ENCODE peak calls at places on chromosomes 11 and 22, in ten cellular contexts. L is CD8-positive, alpha-beta memory T cell; M is mesendoderm; E is lung; A is left ventricle myocardium inferior; Y is uterus; F is colonic mucosa; C is right cardiac atrium; D is adipocyte; T is esophagus squamous epithelium. K is an unnamed sample.
A peak's percentile ranks its signal among the peaks of the same experiment; 100 is the strongest.

GRCh38 chr11:8917157-8917820 is 6.3 kb downstream of the AKIP1 start:
- DNase-seq in L (no peak), Y (peak; percentile 34), A (no peak), T (no peak), M (peak; percentile 96), E (peak; percentile 59), D (peak; percentile 93), F (no peak), C (no peak), K (peak; percentile 43)

GRCh38 chr22:35114296-35114980 is 48.5 kb downstream of the ISX start:
- DNase-seq in E (no peak), M (no peak), T (no peak), A (no peak), F (no peak), L (no peak), Y (no peak), D (no peak), C (no peak), K (no peak)

GRCh38 chr11:36441610-36442208 is 68.4 kb downstream of the TRAF6 start:
- DNase-seq in L (no peak), F (no peak), D (no peak), Y (no peak), E (no peak), T (no peak), A (no peak), M (no peak), C (no peak), K (no peak)

GRCh38 chr11:120598517-120599209 is 87.1 kb downstream of the GRIK4 start:
- DNase-seq in Y (no peak), C (no peak), M (no peak), E (no peak), D (no peak), L (no peak), A (no peak), F (no peak), T (no peak), K (no peak)

GRCh38 chr11:118226294-118226693 is 1.5 kb upstream of the JAML start:
- DNase-seq in M (no peak), L (no peak), E (no peak), C (no peak), Y (peak; percentile 30), F (no peak), A (no peak), D (no peak), T (no peak), K (no peak)

GRCh38 chr11:133576351-133576750 is 44.0 kb upstream of the OPCML start:
- DNase-seq in T (no peak), E (no peak), C (no peak), L (no peak), Y (no peak), A (no peak), M (peak; percentile 68), F (no peak), D (no peak), K (no peak)

GRCh38 chr11:78961938-78962701 is 387.5 kb upstream of the NARS2 start:
- DNase-seq in L (no peak), D (no peak), A (no peak), F (no peak), Y (no peak), E (no peak), M (peak; percentile 91), C (peak; percentile 31), T (no peak), K (no peak)

GRCh38 chr11:83736689-83737088 is 450.5 kb upstream of the CCDC90B start:
- DNase-seq in Y (no peak), E (no peak), T (no peak), D (no peak), F (no peak), L (no peak), M (no peak), A (no peak), C (no peak), K (no peak)

GRCh38 chr22:36757608-36758220 is 18.2 kb downstream of the IFT27 start:
- DNase-seq in D (peak; percentile 63), T (peak; percentile 7), E (peak; percentile 78), A (peak; percentile 73), M (peak; percentile 86), L (peak; percentile 49), C (peak; percentile 76), Y (peak; percentile 63), F (peak; percentile 81), K (peak; percentile 72)

GRCh38 chr22:49157529-49158339 is 669.9 kb downstream of the BRD1 start:
- DNase-seq in T (no peak), M (no peak), F (no peak), Y (no peak), L (no peak), C (no peak), D (no peak), A (no peak), E (no peak), K (no peak)

GRCh38 chr22:29331658-29332300 is 16.3 kb upstream of the RASL10A start:
- DNase-seq in E (no peak), L (no peak), Y (no peak), F (no peak), A (no peak), D (no peak), C (no peak), T (no peak), M (no peak), K (no peak)

GRCh38 chr11:95698939-95699562 is 90.5 kb downstream of the FAM76B start:
- DNase-seq in Y (no peak), M (no peak), C (no peak), F (no peak), T (no peak), A (no peak), L (no peak), D (no peak), E (no peak), K (no peak)

GRCh38 chr11:112806876-112807275 is 154.3 kb upstream of the NCAM1 start:
- DNase-seq in Y (no peak), A (no peak), T (no peak), D (no peak), L (no peak), C (no peak), F (no peak), E (no peak), M (peak; percentile 27), K (no peak)
- H3K4me1 ChIP-seq in Y (no peaks in the 10 kb centered on the region), A (peaks cover 12% of the 10 kb centered on the region), T (no peaks in the 10 kb centered on the region), D (no peaks in the 10 kb centered on the region), L (no peaks in the 10 kb centered on the region), C (no peaks in the 10 kb centered on the region), F (no peaks in the 10 kb centered on the region), E (no peaks in the 10 kb centered on the region), M (peaks cover 11% of the 10 kb centered on the region), K (no peaks in the 10 kb centered on the region)

GRCh38 chr22:39450258-39450955 is 6.4 kb upstream of the MGAT3 start:
- DNase-seq in C (no peak), T (no peak), M (no peak), E (no peak), D (no peak), A (no peak), F (no peak), L (no peak), Y (no peak), K (no peak)
- H3K4me1 ChIP-seq in C (no peaks in the 10 kb centered on the region), T (peaks cover 19% of the 10 kb centered on the region), M (peaks cover 12% of the 10 kb centered on the region), E (no peaks in the 10 kb centered on the region), D (peaks cover 25% of the 10 kb centered on the region), A (peaks cover 8% of the 10 kb centered on the region), F (peaks cover 4% of the 10 kb centered on the region), L (peaks cover 21% of the 10 kb centered on the region), Y (no peaks in the 10 kb centered on the region), K (no peaks in the 10 kb centered on the region)

GRCh38 chr22:19290400-19291217 is 910 bp downstream of the CLTCL1 start:
- DNase-seq in M (no peak), Y (peak; percentile 16), A (no peak), D (peak; percentile 51), E (no peak), L (peak; percentile 3), C (peak; percentile 23), T (no peak), F (no peak), K (no peak)

GRCh38 chr22:19291218-19291579 is 320 bp downstream of the CLTCL1 start:
- DNase-seq in M (peak; percentile 33), E (no peak), Y (peak; percentile 42), A (peak; percentile 47), F (peak; percentile 28), C (peak; percentile 49), L (no peak), D (peak; percentile 73), T (no peak), K (peak; percentile 8)

GRCh38 chr22:19289475-19290161 is 1.9 kb downstream of the CLTCL1 start:
- DNase-seq in M (no peak), Y (no peak), L (no peak), C (no peak), F (no peak), E (no peak), D (peak; percentile 55), T (no peak), A (no peak), K (no peak)

GRCh38 chr22:19291580-19292261 is at the start of gene CLTCL1:
- DNase-seq in F (peak; percentile 79), L (peak; percentile 67), Y (peak; percentile 80), E (peak; percentile 69), M (peak; percentile 79), T (no peak), D (peak; percentile 93), A (peak; percentile 88), C (peak; percentile 87), K (peak; percentile 80)

DNA sequence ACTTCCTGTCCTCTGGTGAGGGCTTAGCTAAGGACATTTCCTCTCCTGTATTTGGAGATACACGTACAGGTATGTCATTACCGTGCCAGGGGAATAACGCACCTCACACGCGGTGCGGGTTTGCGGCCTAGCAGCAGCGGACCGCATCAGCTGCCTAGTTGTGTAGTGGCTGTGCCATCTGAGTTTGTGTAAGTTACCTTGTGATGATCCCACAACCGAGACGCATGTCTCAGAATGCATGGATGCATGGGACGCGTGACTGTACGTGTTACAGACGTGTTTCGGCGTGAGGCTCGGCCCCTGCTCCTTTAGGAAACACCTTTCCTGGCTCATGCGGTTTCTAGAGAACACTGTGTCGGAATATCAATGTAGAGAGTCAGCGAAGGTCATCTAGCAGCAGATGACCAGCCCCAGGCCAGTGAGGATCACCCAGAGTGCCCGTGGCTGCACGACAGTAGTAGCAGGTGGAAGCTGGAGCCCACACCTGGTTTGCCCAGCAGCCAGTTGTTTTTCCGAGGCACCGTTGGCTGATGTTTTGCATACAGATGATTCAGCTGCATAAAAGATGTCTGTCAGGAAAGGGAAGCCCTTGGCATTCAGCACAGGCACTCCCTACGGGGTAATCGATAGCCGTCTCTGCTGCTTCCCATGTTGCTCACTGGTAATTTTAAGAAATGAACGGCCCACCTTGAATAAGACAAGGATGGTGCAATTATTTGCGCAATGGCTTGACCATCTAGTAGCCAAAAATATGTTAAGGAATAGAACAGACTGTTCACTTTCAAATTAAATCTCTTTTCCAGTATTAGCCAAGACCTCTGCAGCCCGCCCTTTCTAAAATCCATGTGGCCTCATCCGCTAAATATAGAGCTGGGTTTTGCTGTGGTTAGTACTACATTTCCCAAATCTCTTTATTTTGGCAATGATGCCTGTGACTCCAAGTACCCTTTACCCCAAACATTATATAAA is 1.0 kb upstream of the CLTCL1 start:
- DNase-seq in F (peak; percentile 28), A (peak; percentile 15), D (peak; percentile 24), E (no peak), Y (peak; percentile 42), M (no peak), L (no peak), T (no peak), C (no peak), K (peak; percentile 17)
- H3K4me1 ChIP-seq in F (no peaks in the 10 kb centered on the region), A (peaks cover 40% of the 10 kb centered on the region), D (peaks cover 64% of the 10 kb centered on the region), E (peaks cover 4% of the 10 kb centered on the region), Y (no peaks in the 10 kb centered on the region), M (no peaks in the 10 kb centered on the region), L (peaks cover 17% of the 10 kb centered on the region), T (peaks cover 22% of the 10 kb centered on the region), C (peaks cover 8% of the 10 kb centered on the region), K (no peaks in the 10 kb centered on the region)

DNA sequence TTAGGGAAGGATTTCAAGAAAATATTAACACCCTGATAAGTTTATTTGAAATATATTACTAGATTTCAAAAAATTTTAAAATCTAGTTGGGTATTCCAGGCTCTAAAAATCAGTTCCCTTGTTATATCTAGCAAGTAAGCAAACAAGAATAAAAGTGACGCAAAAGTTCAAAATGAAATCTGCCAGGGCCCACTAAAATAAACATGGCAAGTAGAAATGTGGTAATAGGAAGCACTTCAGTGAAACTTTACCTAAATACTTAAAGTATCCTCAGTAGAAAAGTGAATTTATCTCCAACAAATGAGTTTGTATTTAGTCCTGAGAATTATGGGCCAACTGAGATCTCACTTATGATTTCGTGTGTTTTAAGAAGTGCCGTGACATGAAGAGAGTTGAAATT is 23.6 kb downstream of the POLD3 start:
- DNase-seq in M (no peak), Y (no peak), D (no peak), T (no peak), F (no peak), L (no peak), E (no peak), A (no peak), C (no peak), K (no peak)
- H3K4me1 ChIP-seq in M (no peaks in the 10 kb centered on the region), Y (no peaks in the 10 kb centered on the region), D (peaks cover 23% of the 10 kb centered on the region), T (no peaks in the 10 kb centered on the region), F (no peaks in the 10 kb centered on the region), L (no peaks in the 10 kb centered on the region), E (peaks cover 5% of the 10 kb centered on the region), A (peaks cover 7% of the 10 kb centered on the region), C (no peaks in the 10 kb centered on the region), K (peaks cover 7% of the 10 kb centered on the region)